ENCODE peak calls at places on chromosomes 1 and 21, in eight cellular contexts. One of them, this sample, is unnamed.

GRCh38 chr1:1189071-1189470 is 15.4 kb downstream of the TTLL10 start:
- DNase-seq in stimulated activated CD4-positive, alpha-beta T cell treated with anti-CD3 and anti-CD28 coated beads, Interleukin-2, amount 100 ng/mL, for 48 hours: no peak
- DNase-seq in caudate nucleus: no peak
- DNase-seq in LoVo: no peak
- DNase-seq in iris pigment epithelial cell: no peak
- DNase-seq in fibroblast of gingiva: no peak
- DNase-seq in activated T-helper 1 cell treated with anti-CD3 and anti-CD28 coated beads, Interleukin-12 subunit alpha, Interleukin-12 subunit beta, Interleukin-2, Interleukin-4 antibody, amounts not matched to agents 30 ng/mL and 10 ng/mL and 1 ng/mL, durations not matched to agents 14 hours and 24 hours and 36 hours: no peak
- DNase-seq in CD4-positive, alpha-beta memory T cell: no peak
- DNase-seq in this sample: no peak

GRCh38 chr1:209220048-209220524 is 363.4 kb upstream of the CAMK1G start:
- DNase-seq in stimulated activated CD4-positive, alpha-beta T cell treated with anti-CD3 and anti-CD28 coated beads, Interleukin-2, amount 100 ng/mL, for 48 hours: no peak
- DNase-seq in caudate nucleus: no peak
- DNase-seq in LoVo: no peak
- DNase-seq in iris pigment epithelial cell: no peak
- DNase-seq in fibroblast of gingiva: no peak
- DNase-seq in activated T-helper 1 cell treated with anti-CD3 and anti-CD28 coated beads, Interleukin-12 subunit alpha, Interleukin-12 subunit beta, Interleukin-2, Interleukin-4 antibody, amounts not matched to agents 30 ng/mL and 10 ng/mL and 1 ng/mL, durations not matched to agents 14 hours and 24 hours and 36 hours: no peak
- DNase-seq in CD4-positive, alpha-beta memory T cell: no peak
- DNase-seq in this sample: no peak

GRCh38 chr1:29706936-29707335 is 470.6 kb downstream of the PTPRU start:
- DNase-seq in stimulated activated CD4-positive, alpha-beta T cell treated with anti-CD3 and anti-CD28 coated beads, Interleukin-2, amount 100 ng/mL, for 48 hours: peak
- DNase-seq in caudate nucleus: no peak
- DNase-seq in LoVo: no peak
- DNase-seq in iris pigment epithelial cell: peak
- DNase-seq in fibroblast of gingiva: peak
- DNase-seq in activated T-helper 1 cell treated with anti-CD3 and anti-CD28 coated beads, Interleukin-12 subunit alpha, Interleukin-12 subunit beta, Interleukin-2, Interleukin-4 antibody, amounts not matched to agents 30 ng/mL and 10 ng/mL and 1 ng/mL, durations not matched to agents 14 hours and 24 hours and 36 hours: peak
- DNase-seq in CD4-positive, alpha-beta memory T cell: no peak
- DNase-seq in this sample: no peak

GRCh38 chr1:225835752-225836151 is 25.8 kb downstream of the EPHX1 start:
- DNase-seq in stimulated activated CD4-positive, alpha-beta T cell treated with anti-CD3 and anti-CD28 coated beads, Interleukin-2, amount 100 ng/mL, for 48 hours: no peak
- DNase-seq in caudate nucleus: no peak
- DNase-seq in LoVo: no peak
- DNase-seq in iris pigment epithelial cell: peak
- DNase-seq in fibroblast of gingiva: peak
- DNase-seq in activated T-helper 1 cell treated with anti-CD3 and anti-CD28 coated beads, Interleukin-12 subunit alpha, Interleukin-12 subunit beta, Interleukin-2, Interleukin-4 antibody, amounts not matched to agents 30 ng/mL and 10 ng/mL and 1 ng/mL, durations not matched to agents 14 hours and 24 hours and 36 hours: no peak
- DNase-seq in CD4-positive, alpha-beta memory T cell: no peak
- DNase-seq in this sample: no peak

GRCh38 chr21:36419996-36420395 is 34.8 kb downstream of the CHAF1B start:
- DNase-seq in stimulated activated CD4-positive, alpha-beta T cell treated with anti-CD3 and anti-CD28 coated beads, Interleukin-2, amount 100 ng/mL, for 48 hours: peak
- DNase-seq in caudate nucleus: peak
- DNase-seq in LoVo: peak
- DNase-seq in iris pigment epithelial cell: peak
- DNase-seq in fibroblast of gingiva: peak
- DNase-seq in activated T-helper 1 cell treated with anti-CD3 and anti-CD28 coated beads, Interleukin-12 subunit alpha, Interleukin-12 subunit beta, Interleukin-2, Interleukin-4 antibody, amounts not matched to agents 30 ng/mL and 10 ng/mL and 1 ng/mL, durations not matched to agents 14 hours and 24 hours and 36 hours: peak
- DNase-seq in CD4-positive, alpha-beta memory T cell: no peak
- DNase-seq in this sample: peak

GRCh38 chr21:35050348-35051286 is 1.5 kb upstream of the RUNX1 start:
- DNase-seq in stimulated activated CD4-positive, alpha-beta T cell treated with anti-CD3 and anti-CD28 coated beads, Interleukin-2, amount 100 ng/mL, for 48 hours: no peak
- DNase-seq in caudate nucleus: no peak
- DNase-seq in LoVo: no peak
- DNase-seq in iris pigment epithelial cell: no peak
- DNase-seq in fibroblast of gingiva: no peak
- DNase-seq in activated T-helper 1 cell treated with anti-CD3 and anti-CD28 coated beads, Interleukin-12 subunit alpha, Interleukin-12 subunit beta, Interleukin-2, Interleukin-4 antibody, amounts not matched to agents 30 ng/mL and 10 ng/mL and 1 ng/mL, durations not matched to agents 14 hours and 24 hours and 36 hours: no peak
- DNase-seq in CD4-positive, alpha-beta memory T cell: no peak
- DNase-seq in this sample: no peak

GRCh38 chr1:151327903-151328674 is 873 bp upstream of the PI4KB start:
- DNase-seq in stimulated activated CD4-positive, alpha-beta T cell treated with anti-CD3 and anti-CD28 coated beads, Interleukin-2, amount 100 ng/mL, for 48 hours: peak
- DNase-seq in caudate nucleus: peak
- DNase-seq in LoVo: peak
- DNase-seq in iris pigment epithelial cell: no peak
- DNase-seq in fibroblast of gingiva: no peak
- DNase-seq in activated T-helper 1 cell treated with anti-CD3 and anti-CD28 coated beads, Interleukin-12 subunit alpha, Interleukin-12 subunit beta, Interleukin-2, Interleukin-4 antibody, amounts not matched to agents 30 ng/mL and 10 ng/mL and 1 ng/mL, durations not matched to agents 14 hours and 24 hours and 36 hours: no peak
- DNase-seq in CD4-positive, alpha-beta memory T cell: peak
- DNase-seq in this sample: no peak

GRCh38 chr1:111448482-111448917 is 556 bp downstream of the WDR77 start:
- DNase-seq in stimulated activated CD4-positive, alpha-beta T cell treated with anti-CD3 and anti-CD28 coated beads, Interleukin-2, amount 100 ng/mL, for 48 hours: peak
- DNase-seq in caudate nucleus: no peak
- DNase-seq in LoVo: no peak
- DNase-seq in iris pigment epithelial cell: peak
- DNase-seq in fibroblast of gingiva: no peak
- DNase-seq in activated T-helper 1 cell treated with anti-CD3 and anti-CD28 coated beads, Interleukin-12 subunit alpha, Interleukin-12 subunit beta, Interleukin-2, Interleukin-4 antibody, amounts not matched to agents 30 ng/mL and 10 ng/mL and 1 ng/mL, durations not matched to agents 14 hours and 24 hours and 36 hours: no peak
- DNase-seq in CD4-positive, alpha-beta memory T cell: peak
- DNase-seq in this sample: no peak

GRCh38 chr1:32273389-32274208 is 18.3 kb upstream of the HDAC1 start:
- DNase-seq in stimulated activated CD4-positive, alpha-beta T cell treated with anti-CD3 and anti-CD28 coated beads, Interleukin-2, amount 100 ng/mL, for 48 hours: peak
- DNase-seq in caudate nucleus: no peak
- DNase-seq in LoVo: peak
- DNase-seq in iris pigment epithelial cell: no peak
- DNase-seq in fibroblast of gingiva: no peak
- DNase-seq in activated T-helper 1 cell treated with anti-CD3 and anti-CD28 coated beads, Interleukin-12 subunit alpha, Interleukin-12 subunit beta, Interleukin-2, Interleukin-4 antibody, amounts not matched to agents 30 ng/mL and 10 ng/mL and 1 ng/mL, durations not matched to agents 14 hours and 24 hours and 36 hours: peak
- DNase-seq in CD4-positive, alpha-beta memory T cell: peak
- DNase-seq in this sample: no peak

GRCh38 chr21:16569679-16570078 is 839.9 kb downstream of the USP25 start:
- DNase-seq in stimulated activated CD4-positive, alpha-beta T cell treated with anti-CD3 and anti-CD28 coated beads, Interleukin-2, amount 100 ng/mL, for 48 hours: no peak
- DNase-seq in caudate nucleus: no peak
- DNase-seq in LoVo: no peak
- DNase-seq in iris pigment epithelial cell: peak
- DNase-seq in fibroblast of gingiva: no peak
- DNase-seq in activated T-helper 1 cell treated with anti-CD3 and anti-CD28 coated beads, Interleukin-12 subunit alpha, Interleukin-12 subunit beta, Interleukin-2, Interleukin-4 antibody, amounts not matched to agents 30 ng/mL and 10 ng/mL and 1 ng/mL, durations not matched to agents 14 hours and 24 hours and 36 hours: no peak
- DNase-seq in CD4-positive, alpha-beta memory T cell: no peak
- DNase-seq in this sample: no peak

GRCh38 chr1:89516055-89516454 is 8.6 kb upstream of the LRRC8B start:
- DNase-seq in stimulated activated CD4-positive, alpha-beta T cell treated with anti-CD3 and anti-CD28 coated beads, Interleukin-2, amount 100 ng/mL, for 48 hours: no peak
- DNase-seq in caudate nucleus: no peak
- DNase-seq in LoVo: peak
- DNase-seq in iris pigment epithelial cell: peak
- DNase-seq in fibroblast of gingiva: peak
- DNase-seq in activated T-helper 1 cell treated with anti-CD3 and anti-CD28 coated beads, Interleukin-12 subunit alpha, Interleukin-12 subunit beta, Interleukin-2, Interleukin-4 antibody, amounts not matched to agents 30 ng/mL and 10 ng/mL and 1 ng/mL, durations not matched to agents 14 hours and 24 hours and 36 hours: no peak
- DNase-seq in CD4-positive, alpha-beta memory T cell: no peak
- DNase-seq in this sample: no peak

GRCh38 chr1:119253366-119253765 is 112.9 kb upstream of the WARS2 start:
- DNase-seq in stimulated activated CD4-positive, alpha-beta T cell treated with anti-CD3 and anti-CD28 coated beads, Interleukin-2, amount 100 ng/mL, for 48 hours: no peak
- DNase-seq in caudate nucleus: no peak
- DNase-seq in LoVo: no peak
- DNase-seq in iris pigment epithelial cell: peak
- DNase-seq in fibroblast of gingiva: no peak
- DNase-seq in activated T-helper 1 cell treated with anti-CD3 and anti-CD28 coated beads, Interleukin-12 subunit alpha, Interleukin-12 subunit beta, Interleukin-2, Interleukin-4 antibody, amounts not matched to agents 30 ng/mL and 10 ng/mL and 1 ng/mL, durations not matched to agents 14 hours and 24 hours and 36 hours: no peak
- DNase-seq in CD4-positive, alpha-beta memory T cell: no peak
- DNase-seq in this sample: no peak

GRCh38 chr1:41690331-41690730 is 205.8 kb upstream of the EDN2 start:
- DNase-seq in stimulated activated CD4-positive, alpha-beta T cell treated with anti-CD3 and anti-CD28 coated beads, Interleukin-2, amount 100 ng/mL, for 48 hours: no peak
- DNase-seq in caudate nucleus: no peak
- DNase-seq in LoVo: no peak
- DNase-seq in iris pigment epithelial cell: no peak
- DNase-seq in fibroblast of gingiva: no peak
- DNase-seq in activated T-helper 1 cell treated with anti-CD3 and anti-CD28 coated beads, Interleukin-12 subunit alpha, Interleukin-12 subunit beta, Interleukin-2, Interleukin-4 antibody, amounts not matched to agents 30 ng/mL and 10 ng/mL and 1 ng/mL, durations not matched to agents 14 hours and 24 hours and 36 hours: no peak
- DNase-seq in CD4-positive, alpha-beta memory T cell: no peak
- DNase-seq in this sample: no peak

GRCh38 chr21:17416139-17416538 is 96.7 kb upstream of the CXADR start:
- DNase-seq in stimulated activated CD4-positive, alpha-beta T cell treated with anti-CD3 and anti-CD28 coated beads, Interleukin-2, amount 100 ng/mL, for 48 hours: no peak
- DNase-seq in caudate nucleus: no peak
- DNase-seq in LoVo: no peak
- DNase-seq in iris pigment epithelial cell: peak
- DNase-seq in fibroblast of gingiva: no peak
- DNase-seq in activated T-helper 1 cell treated with anti-CD3 and anti-CD28 coated beads, Interleukin-12 subunit alpha, Interleukin-12 subunit beta, Interleukin-2, Interleukin-4 antibody, amounts not matched to agents 30 ng/mL and 10 ng/mL and 1 ng/mL, durations not matched to agents 14 hours and 24 hours and 36 hours: no peak
- DNase-seq in CD4-positive, alpha-beta memory T cell: no peak
- DNase-seq in this sample: no peak

GRCh38 chr21:45404726-45405270 is at the start of gene COL18A1:
- DNase-seq in stimulated activated CD4-positive, alpha-beta T cell treated with anti-CD3 and anti-CD28 coated beads, Interleukin-2, amount 100 ng/mL, for 48 hours: peak
- DNase-seq in caudate nucleus: no peak
- DNase-seq in LoVo: peak
- DNase-seq in iris pigment epithelial cell: no peak
- DNase-seq in fibroblast of gingiva: peak
- DNase-seq in activated T-helper 1 cell treated with anti-CD3 and anti-CD28 coated beads, Interleukin-12 subunit alpha, Interleukin-12 subunit beta, Interleukin-2, Interleukin-4 antibody, amounts not matched to agents 30 ng/mL and 10 ng/mL and 1 ng/mL, durations not matched to agents 14 hours and 24 hours and 36 hours: peak
- DNase-seq in CD4-positive, alpha-beta memory T cell: no peak
- DNase-seq in this sample: no peak

GRCh38 chr1:8152731-8153702 is 126.9 kb upstream of the ERRFI1 start:
- DNase-seq in stimulated activated CD4-positive, alpha-beta T cell treated with anti-CD3 and anti-CD28 coated beads, Interleukin-2, amount 100 ng/mL, for 48 hours: peak
- DNase-seq in caudate nucleus: no peak
- DNase-seq in LoVo: no peak
- DNase-seq in iris pigment epithelial cell: no peak
- DNase-seq in fibroblast of gingiva: no peak
- DNase-seq in activated T-helper 1 cell treated with anti-CD3 and anti-CD28 coated beads, Interleukin-12 subunit alpha, Interleukin-12 subunit beta, Interleukin-2, Interleukin-4 antibody, amounts not matched to agents 30 ng/mL and 10 ng/mL and 1 ng/mL, durations not matched to agents 14 hours and 24 hours and 36 hours: peak
- DNase-seq in CD4-positive, alpha-beta memory T cell: peak
- DNase-seq in this sample: no peak

GRCh38 chr1:166164995-166165660 is 1.7 kb downstream of the FAM78B start:
- DNase-seq in stimulated activated CD4-positive, alpha-beta T cell treated with anti-CD3 and anti-CD28 coated beads, Interleukin-2, amount 100 ng/mL, for 48 hours: peak
- DNase-seq in caudate nucleus: peak
- DNase-seq in LoVo: no peak
- DNase-seq in iris pigment epithelial cell: peak
- DNase-seq in fibroblast of gingiva: peak
- DNase-seq in activated T-helper 1 cell treated with anti-CD3 and anti-CD28 coated beads, Interleukin-12 subunit alpha, Interleukin-12 subunit beta, Interleukin-2, Interleukin-4 antibody, amounts not matched to agents 30 ng/mL and 10 ng/mL and 1 ng/mL, durations not matched to agents 14 hours and 24 hours and 36 hours: no peak
- DNase-seq in CD4-positive, alpha-beta memory T cell: no peak
- DNase-seq in this sample: no peak